ENCODE peak calls at places on chromosomes 11 and 22, in six cellular contexts. C is HCT116, K is GM23248, L is left ventricle myocardium inferior, G is endodermal cell, H is uterus. A is an unnamed sample.

GRCh38 chr11:117828641-117829368 is 4.3 kb upstream of the FXYD2 start:
- DNase-seq in K (peak), L (peak), G (peak), C (no peak), H (peak), A (no peak)

GRCh38 chr22:44452531-44453420 is 45.3 kb downstream of the RTL6 start:
- DNase-seq in K (no peak), L (no peak), H (no peak), G (peak), C (no peak), A (no peak)

GRCh38 chr22:50606126-50606525 is 5.5 kb downstream of the MAPK8IP2 start:
- DNase-seq in G (peak), K (no peak), H (no peak), C (no peak), L (no peak), A (no peak)

GRCh38 chr11:125090816-125091215 is 20.6 kb downstream of the TMEM218 start:
- DNase-seq in C (no peak), L (no peak), H (no peak), G (no peak), K (no peak), A (no peak)

GRCh38 chr11:46601129-46601528 is 7.3 kb upstream of the AMBRA1 start:
- DNase-seq in K (peak), H (no peak), L (no peak), G (no peak), C (no peak), A (no peak)

GRCh38 chr11:65381721-65382035 is 768 bp downstream of the SLC25A45 start:
- DNase-seq in H (no peak), K (peak), L (peak), G (peak), C (peak), A (peak)

GRCh38 chr11:1656061-1656441 is 26.5 kb downstream of the KRTAP5-5 start:
- DNase-seq in G (peak), H (peak), C (no peak), K (no peak), L (no peak), A (no peak)

GRCh38 chr11:8826145-8826786 is 84.7 kb upstream of the AKIP1 start:
- DNase-seq in K (peak), C (no peak), H (no peak), G (peak), L (no peak), A (no peak)

GRCh38 chr11:64461081-64461480 is 102.1 kb downstream of the RPS6KA4 start:
- DNase-seq in L (no peak), H (no peak), G (no peak), C (no peak), K (no peak), A (no peak)

GRCh38 chr22:29635734-29636357 is 32.4 kb downstream of the NF2 start:
- DNase-seq in L (no peak), K (peak), G (no peak), H (no peak), C (peak), A (no peak)

GRCh38 chr11:101269990-101270660 is 140.5 kb upstream of the PGR start:
- DNase-seq in C (no peak), L (no peak), H (no peak), K (no peak), G (no peak), A (no peak)

GRCh38 chr11:64560941-64561340 is 30.1 kb upstream of the SLC22A12 start:
- DNase-seq in C (no peak), K (no peak), L (no peak), H (no peak), G (no peak), A (no peak)

GRCh38 chr11:72831521-72832300 is 17.5 kb downstream of the ATG16L2 start:
- DNase-seq in K (peak), G (peak), L (peak), C (peak), H (peak), A (no peak)

GRCh38 chr11:43818220-43818619 is 62.4 kb upstream of the ALKBH3 start:
- DNase-seq in K (peak), L (no peak), H (no peak), G (no peak), C (no peak), A (peak)

GRCh38 chr11:95231881-95232605 is 1.0 kb upstream of the SESN3 start:
- DNase-seq in L (peak), C (no peak), H (peak), K (peak), G (peak), A (no peak)

GRCh38 chr11:95229199-95230053 is 1.6 kb downstream of the SESN3 start:
- DNase-seq in C (no peak), K (peak), H (no peak), L (no peak), G (no peak), A (no peak)

GRCh38 chr11:95231126-95231880 is at the start of gene SESN3:
- DNase-seq in K (peak), H (peak), C (peak), G (peak), L (peak), A (peak)

GRCh38 chr11:95230054-95231034 is 658 bp downstream of the SESN3 start:
- DNase-seq in L (no peak), K (peak), H (peak), C (no peak), G (peak), A (no peak)

DNA sequence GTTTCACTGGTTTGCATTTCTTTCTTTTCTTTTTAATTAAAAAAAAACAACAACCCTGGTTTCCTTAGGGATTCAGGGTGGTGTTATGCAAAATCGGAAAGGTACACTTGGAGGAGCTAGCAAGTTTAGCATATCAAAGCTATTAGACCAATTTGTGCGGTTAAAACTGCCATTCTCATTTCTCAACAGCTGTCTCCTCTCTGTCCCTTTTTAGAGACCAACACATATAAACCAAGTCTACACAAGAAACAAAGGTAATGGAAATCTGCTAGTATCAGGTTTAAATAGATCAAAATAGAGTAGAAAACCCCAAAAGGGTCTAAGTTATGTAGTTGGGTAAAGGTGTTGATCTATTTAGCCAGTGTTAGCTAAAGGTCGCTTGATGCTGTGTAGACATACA is 1.7 kb upstream of the SESN3 start:
- DNase-seq in C (no peak), L (no peak), K (no peak), H (no peak), G (no peak), A (no peak)
- H3K27ac ChIP-seq in C (no peak), L (peak), K (peak), H (peak), G (no peak), A (peak)

GRCh38 chr11:61836193-61836592 is 8.1 kb downstream of the FADS2 start:
- DNase-seq in G (no peak), H (no peak), K (no peak), L (no peak), C (no peak), A (no peak)

GRCh38 chr11:61834278-61835004 is 6.3 kb downstream of the FADS2 start:
- DNase-seq in C (no peak), G (peak), H (peak), L (peak), K (peak), A (no peak)

GRCh38 chr11:61833926-61834277 is 5.8 kb downstream of the FADS2 start:
- DNase-seq in G (peak), H (no peak), C (no peak), K (no peak), L (no peak), A (no peak)

GRCh38 chr11:61837411-61838005 is 9.4 kb downstream of the FADS2 start:
- DNase-seq in L (no peak), G (peak), H (no peak), C (no peak), K (no peak), A (no peak)

GRCh38 chr11:61835663-61836024 is 7.5 kb downstream of the FADS2 start:
- DNase-seq in C (no peak), G (no peak), L (no peak), K (no peak), H (no peak), A (no peak)
- H3K27ac ChIP-seq in C (no peak), G (no peak), L (peak), K (no peak), H (peak), A (no peak)

GRCh38 chr11:36108812-36109498 is 165.1 kb downstream of the LDLRAD3 start:
- DNase-seq in L (no peak), C (no peak), G (peak), K (no peak), H (no peak), A (no peak)
- H3K27ac ChIP-seq in L (peak), C (no peak), G (peak), K (no peak), H (no peak), A (no peak)

GRCh38 chr11:67585911-67586310 is 2.3 kb downstream of the GSTP1 start:
- DNase-seq in H (no peak), L (no peak), G (no peak), C (no peak), K (peak), A (no peak)
- H3K27ac ChIP-seq in H (no peak), L (no peak), G (no peak), C (no peak), K (no peak), A (peak)

GRCh38 chr22:24030186-24030702 is 19.1 kb downstream of the CABIN1 start:
- DNase-seq in G (peak), C (no peak), L (no peak), H (no peak), K (no peak), A (no peak)

GRCh38 chr22:24033731-24034130 is 22.6 kb downstream of the CABIN1 start:
- DNase-seq in K (no peak), H (no peak), L (no peak), C (no peak), G (peak), A (no peak)

GRCh38 chr22:24037851-24038765 is 27.0 kb downstream of the CABIN1 start:
- DNase-seq in K (no peak), L (no peak), C (no peak), G (peak), H (no peak), A (no peak)

GRCh38 chr22:24039046-24039445 is 27.9 kb downstream of the CABIN1 start:
- DNase-seq in C (no peak), G (peak), L (no peak), H (no peak), K (no peak), A (no peak)

GRCh38 chr22:24035296-24035695 is 24.2 kb downstream of the CABIN1 start:
- DNase-seq in L (no peak), K (no peak), G (peak), H (no peak), C (no peak), A (no peak)
- H3K27ac ChIP-seq in L (no peak), K (no peak), G (no peak), H (no peak), C (no peak), A (no peak)